ENCODE peak calls at places on chromosome 2, in eight cellular contexts. One of them, this sample, is unnamed.

GRCh38 chr2:214730248-214730647 is 79.2 kb downstream of the BARD1 start:
- DNase-seq in foreskin fibroblast: no peak
- DNase-seq in Kasumi-1: no peak
- DNase-seq in GM23248: no peak
- DNase-seq in T-helper 1 cell: no peak
- DNase-seq in PC-3: no peak
- DNase-seq in NCI-H1694: no peak
- DNase-seq in activated CD8-positive, alpha-beta memory T cell treated with anti-CD3 and anti-CD28 coated beads for 1 hour: no peak
- DNase-seq in this sample: no peak

GRCh38 chr2:207108440-207108839 is 57.3 kb downstream of the KLF7 start:
- DNase-seq in foreskin fibroblast: no peak
- DNase-seq in Kasumi-1: no peak
- DNase-seq in GM23248: no peak
- DNase-seq in T-helper 1 cell: no peak
- DNase-seq in PC-3: no peak
- DNase-seq in NCI-H1694: no peak
- DNase-seq in activated CD8-positive, alpha-beta memory T cell treated with anti-CD3 and anti-CD28 coated beads for 1 hour: no peak
- DNase-seq in this sample: no peak

GRCh38 chr2:154693941-154694340 is 4.6 kb upstream of the KCNJ3 start:
- DNase-seq in foreskin fibroblast: no peak
- DNase-seq in Kasumi-1: no peak
- DNase-seq in GM23248: no peak
- DNase-seq in T-helper 1 cell: no peak
- DNase-seq in PC-3: no peak
- DNase-seq in NCI-H1694: peak
- DNase-seq in activated CD8-positive, alpha-beta memory T cell treated with anti-CD3 and anti-CD28 coated beads for 1 hour: no peak
- DNase-seq in this sample: no peak

GRCh38 chr2:121390082-121390481 is 105.1 kb upstream of the TFCP2L1 start:
- DNase-seq in foreskin fibroblast: peak
- DNase-seq in Kasumi-1: no peak
- DNase-seq in GM23248: no peak
- DNase-seq in T-helper 1 cell: no peak
- DNase-seq in PC-3: no peak
- DNase-seq in NCI-H1694: no peak
- DNase-seq in activated CD8-positive, alpha-beta memory T cell treated with anti-CD3 and anti-CD28 coated beads for 1 hour: no peak
- DNase-seq in this sample: no peak

GRCh38 chr2:220282221-220282620 is 654.8 kb downstream of the SLC4A3 start:
- DNase-seq in foreskin fibroblast: no peak
- DNase-seq in Kasumi-1: no peak
- DNase-seq in GM23248: no peak
- DNase-seq in T-helper 1 cell: no peak
- DNase-seq in PC-3: no peak
- DNase-seq in NCI-H1694: no peak
- DNase-seq in activated CD8-positive, alpha-beta memory T cell treated with anti-CD3 and anti-CD28 coated beads for 1 hour: no peak
- DNase-seq in this sample: no peak

GRCh38 chr2:122748552-122749011 is 993.1 kb downstream of the TSN start:
- DNase-seq in foreskin fibroblast: peak
- DNase-seq in Kasumi-1: no peak
- DNase-seq in GM23248: peak
- DNase-seq in T-helper 1 cell: no peak
- DNase-seq in PC-3: peak
- DNase-seq in NCI-H1694: no peak
- DNase-seq in activated CD8-positive, alpha-beta memory T cell treated with anti-CD3 and anti-CD28 coated beads for 1 hour: no peak
- DNase-seq in this sample: no peak

GRCh38 chr2:238942080-238942761 is 94.3 kb downstream of the TWIST2 start:
- DNase-seq in foreskin fibroblast: no peak
- DNase-seq in Kasumi-1: no peak
- DNase-seq in GM23248: no peak
- DNase-seq in T-helper 1 cell: no peak
- DNase-seq in PC-3: no peak
- DNase-seq in NCI-H1694: no peak
- DNase-seq in activated CD8-positive, alpha-beta memory T cell treated with anti-CD3 and anti-CD28 coated beads for 1 hour: no peak
- DNase-seq in this sample: no peak

GRCh38 chr2:241966671-241967070 is 97.1 kb downstream of the RTP5 start:
- DNase-seq in foreskin fibroblast: no peak
- DNase-seq in Kasumi-1: no peak
- DNase-seq in GM23248: no peak
- DNase-seq in T-helper 1 cell: no peak
- DNase-seq in PC-3: no peak
- DNase-seq in NCI-H1694: no peak
- DNase-seq in activated CD8-positive, alpha-beta memory T cell treated with anti-CD3 and anti-CD28 coated beads for 1 hour: no peak
- DNase-seq in this sample: peak

GRCh38 chr2:15163316-15163715 is 397.8 kb downstream of the NBAS start:
- DNase-seq in foreskin fibroblast: peak
- DNase-seq in Kasumi-1: no peak
- DNase-seq in GM23248: peak
- DNase-seq in T-helper 1 cell: no peak
- DNase-seq in PC-3: no peak
- DNase-seq in NCI-H1694: no peak
- DNase-seq in activated CD8-positive, alpha-beta memory T cell treated with anti-CD3 and anti-CD28 coated beads for 1 hour: no peak
- DNase-seq in this sample: no peak

GRCh38 chr2:18505703-18506341 is 54.6 kb downstream of the RDH14 start:
- DNase-seq in foreskin fibroblast: peak
- DNase-seq in Kasumi-1: no peak
- DNase-seq in GM23248: no peak
- DNase-seq in T-helper 1 cell: no peak
- DNase-seq in PC-3: no peak
- DNase-seq in NCI-H1694: no peak
- DNase-seq in activated CD8-positive, alpha-beta memory T cell treated with anti-CD3 and anti-CD28 coated beads for 1 hour: no peak
- DNase-seq in this sample: no peak

GRCh38 chr2:237964578-237965404 is 2.0 kb upstream of the UBE2F start:
- DNase-seq in foreskin fibroblast: peak
- DNase-seq in Kasumi-1: no peak
- DNase-seq in GM23248: peak
- DNase-seq in T-helper 1 cell: no peak
- DNase-seq in PC-3: peak
- DNase-seq in NCI-H1694: no peak
- DNase-seq in activated CD8-positive, alpha-beta memory T cell treated with anti-CD3 and anti-CD28 coated beads for 1 hour: no peak
- DNase-seq in this sample: no peak

GRCh38 chr2:11342561-11343343 is 1.7 kb downstream of the ROCK2 start:
- DNase-seq in foreskin fibroblast: peak
- DNase-seq in Kasumi-1: peak
- DNase-seq in GM23248: peak
- DNase-seq in T-helper 1 cell: no peak
- DNase-seq in PC-3: peak
- DNase-seq in NCI-H1694: peak
- DNase-seq in activated CD8-positive, alpha-beta memory T cell treated with anti-CD3 and anti-CD28 coated beads for 1 hour: no peak
- DNase-seq in this sample: peak

GRCh38 chr2:76953733-76954347 is 568.3 kb downstream of the LRRTM4 start:
- DNase-seq in foreskin fibroblast: no peak
- DNase-seq in Kasumi-1: peak
- DNase-seq in GM23248: peak
- DNase-seq in T-helper 1 cell: no peak
- DNase-seq in PC-3: peak
- DNase-seq in NCI-H1694: peak
- DNase-seq in activated CD8-positive, alpha-beta memory T cell treated with anti-CD3 and anti-CD28 coated beads for 1 hour: no peak
- DNase-seq in this sample: peak

GRCh38 chr2:29664578-29664977 is 256.8 kb downstream of the ALK start:
- DNase-seq in foreskin fibroblast: no peak
- DNase-seq in Kasumi-1: no peak
- DNase-seq in GM23248: no peak
- DNase-seq in T-helper 1 cell: no peak
- DNase-seq in PC-3: no peak
- DNase-seq in NCI-H1694: no peak
- DNase-seq in activated CD8-positive, alpha-beta memory T cell treated with anti-CD3 and anti-CD28 coated beads for 1 hour: no peak
- DNase-seq in this sample: no peak

GRCh38 chr2:228377533-228377932 is 196.0 kb upstream of the SPHKAP start:
- DNase-seq in foreskin fibroblast: no peak
- DNase-seq in Kasumi-1: peak
- DNase-seq in GM23248: no peak
- DNase-seq in T-helper 1 cell: no peak
- DNase-seq in PC-3: no peak
- DNase-seq in NCI-H1694: no peak
- DNase-seq in activated CD8-positive, alpha-beta memory T cell treated with anti-CD3 and anti-CD28 coated beads for 1 hour: no peak
- DNase-seq in this sample: no peak

GRCh38 chr2:112706170-112706664 is 14.6 kb upstream of the NT5DC4 start:
- DNase-seq in foreskin fibroblast: no peak
- DNase-seq in Kasumi-1: peak
- DNase-seq in GM23248: peak
- DNase-seq in T-helper 1 cell: no peak
- DNase-seq in PC-3: peak
- DNase-seq in NCI-H1694: no peak
- DNase-seq in activated CD8-positive, alpha-beta memory T cell treated with anti-CD3 and anti-CD28 coated beads for 1 hour: no peak
- DNase-seq in this sample: no peak

GRCh38 chr2:52117299-52117698 is 1085.4 kb upstream of the NRXN1 start:
- DNase-seq in foreskin fibroblast: peak
- DNase-seq in Kasumi-1: no peak
- DNase-seq in GM23248: peak
- DNase-seq in T-helper 1 cell: no peak
- DNase-seq in PC-3: peak
- DNase-seq in NCI-H1694: no peak
- DNase-seq in activated CD8-positive, alpha-beta memory T cell treated with anti-CD3 and anti-CD28 coated beads for 1 hour: no peak
- DNase-seq in this sample: no peak

GRCh38 chr2:42934568-42935258 is 142.3 kb upstream of the HAAO start:
- DNase-seq in foreskin fibroblast: no peak
- DNase-seq in Kasumi-1: no peak
- DNase-seq in GM23248: no peak
- DNase-seq in T-helper 1 cell: no peak
- DNase-seq in PC-3: no peak
- DNase-seq in NCI-H1694: no peak
- DNase-seq in activated CD8-positive, alpha-beta memory T cell treated with anti-CD3 and anti-CD28 coated beads for 1 hour: no peak
- DNase-seq in this sample: no peak

GRCh38 chr2:86414996-86415395 is 26.2 kb upstream of the KDM3A start:
- DNase-seq in foreskin fibroblast: no peak
- DNase-seq in Kasumi-1: no peak
- DNase-seq in GM23248: no peak
- DNase-seq in T-helper 1 cell: no peak
- DNase-seq in PC-3: no peak
- DNase-seq in NCI-H1694: peak
- DNase-seq in activated CD8-positive, alpha-beta memory T cell treated with anti-CD3 and anti-CD28 coated beads for 1 hour: no peak
- DNase-seq in this sample: no peak

GRCh38 chr2:214706986-214707385 is 102.5 kb downstream of the BARD1 start:
- DNase-seq in foreskin fibroblast: no peak
- DNase-seq in Kasumi-1: no peak
- DNase-seq in GM23248: no peak
- DNase-seq in T-helper 1 cell: no peak
- DNase-seq in PC-3: no peak
- DNase-seq in NCI-H1694: no peak
- DNase-seq in activated CD8-positive, alpha-beta memory T cell treated with anti-CD3 and anti-CD28 coated beads for 1 hour: no peak
- DNase-seq in this sample: no peak

GRCh38 chr2:44705851-44706555 is 235.5 kb upstream of the SIX3 start:
- DNase-seq in foreskin fibroblast: no peak
- DNase-seq in Kasumi-1: no peak
- DNase-seq in GM23248: no peak
- DNase-seq in T-helper 1 cell: no peak
- DNase-seq in PC-3: no peak
- DNase-seq in NCI-H1694: no peak
- DNase-seq in activated CD8-positive, alpha-beta memory T cell treated with anti-CD3 and anti-CD28 coated beads for 1 hour: no peak
- DNase-seq in this sample: no peak

GRCh38 chr2:150099805-150100204 is 387.7 kb downstream of the RND3 start:
- DNase-seq in foreskin fibroblast: no peak
- DNase-seq in Kasumi-1: no peak
- DNase-seq in GM23248: no peak
- DNase-seq in T-helper 1 cell: no peak
- DNase-seq in PC-3: no peak
- DNase-seq in NCI-H1694: no peak
- DNase-seq in activated CD8-positive, alpha-beta memory T cell treated with anti-CD3 and anti-CD28 coated beads for 1 hour: no peak
- DNase-seq in this sample: no peak

GRCh38 chr2:48205137-48205798 is 299.0 kb upstream of the FBXO11 start:
- DNase-seq in foreskin fibroblast: peak
- DNase-seq in Kasumi-1: no peak
- DNase-seq in GM23248: peak
- DNase-seq in T-helper 1 cell: no peak
- DNase-seq in PC-3: no peak
- DNase-seq in NCI-H1694: no peak
- DNase-seq in activated CD8-positive, alpha-beta memory T cell treated with anti-CD3 and anti-CD28 coated beads for 1 hour: no peak
- DNase-seq in this sample: no peak

GRCh38 chr2:137228566-137228965 is 463.2 kb downstream of the THSD7B start:
- DNase-seq in foreskin fibroblast: peak
- DNase-seq in Kasumi-1: no peak
- DNase-seq in GM23248: peak
- DNase-seq in T-helper 1 cell: no peak
- DNase-seq in PC-3: peak
- DNase-seq in NCI-H1694: no peak
- DNase-seq in activated CD8-positive, alpha-beta memory T cell treated with anti-CD3 and anti-CD28 coated beads for 1 hour: no peak
- DNase-seq in this sample: no peak

GRCh38 chr2:17242813-17243485 is 275.3 kb downstream of the RAD51AP2 start:
- DNase-seq in foreskin fibroblast: no peak
- DNase-seq in Kasumi-1: peak
- DNase-seq in GM23248: no peak
- DNase-seq in T-helper 1 cell: no peak
- DNase-seq in PC-3: no peak
- DNase-seq in NCI-H1694: no peak
- DNase-seq in activated CD8-positive, alpha-beta memory T cell treated with anti-CD3 and anti-CD28 coated beads for 1 hour: no peak
- DNase-seq in this sample: no peak

GRCh38 chr2:119366161-119366648 is 429 bp downstream of the C2orf76 start:
- DNase-seq in foreskin fibroblast: peak
- DNase-seq in Kasumi-1: no peak
- DNase-seq in GM23248: peak
- DNase-seq in T-helper 1 cell: no peak
- DNase-seq in PC-3: peak
- DNase-seq in NCI-H1694: no peak
- DNase-seq in activated CD8-positive, alpha-beta memory T cell treated with anti-CD3 and anti-CD28 coated beads for 1 hour: no peak
- DNase-seq in this sample: peak

GRCh38 chr2:240711701-240712100 is 20.0 kb downstream of the AQP12A start:
- DNase-seq in foreskin fibroblast: no peak
- DNase-seq in Kasumi-1: no peak
- DNase-seq in GM23248: no peak
- DNase-seq in T-helper 1 cell: peak
- DNase-seq in PC-3: no peak
- DNase-seq in NCI-H1694: no peak
- DNase-seq in activated CD8-positive, alpha-beta memory T cell treated with anti-CD3 and anti-CD28 coated beads for 1 hour: no peak
- DNase-seq in this sample: no peak

GRCh38 chr2:29703336-29703735 is 218.1 kb downstream of the ALK start:
- DNase-seq in foreskin fibroblast: no peak
- DNase-seq in Kasumi-1: no peak
- DNase-seq in GM23248: no peak
- DNase-seq in T-helper 1 cell: no peak
- DNase-seq in PC-3: no peak
- DNase-seq in NCI-H1694: no peak
- DNase-seq in activated CD8-positive, alpha-beta memory T cell treated with anti-CD3 and anti-CD28 coated beads for 1 hour: no peak
- DNase-seq in this sample: no peak

GRCh38 chr2:109494842-109495241 is 118.9 kb downstream of the SEPTIN10 start:
- DNase-seq in foreskin fibroblast: no peak
- DNase-seq in Kasumi-1: no peak
- DNase-seq in GM23248: peak
- DNase-seq in T-helper 1 cell: no peak
- DNase-seq in PC-3: no peak
- DNase-seq in NCI-H1694: no peak
- DNase-seq in activated CD8-positive, alpha-beta memory T cell treated with anti-CD3 and anti-CD28 coated beads for 1 hour: no peak
- DNase-seq in this sample: no peak

GRCh38 chr2:148614024-148614331 is 30.6 kb upstream of the EPC2 start:
- DNase-seq in foreskin fibroblast: peak
- DNase-seq in Kasumi-1: no peak
- DNase-seq in GM23248: no peak
- DNase-seq in T-helper 1 cell: no peak
- DNase-seq in PC-3: peak
- DNase-seq in NCI-H1694: no peak
- DNase-seq in activated CD8-positive, alpha-beta memory T cell treated with anti-CD3 and anti-CD28 coated beads for 1 hour: no peak
- DNase-seq in this sample: no peak

GRCh38 chr2:9144617-9145016 is 62.0 kb upstream of the ASAP2 start:
- DNase-seq in foreskin fibroblast: peak
- DNase-seq in Kasumi-1: no peak
- DNase-seq in GM23248: no peak
- DNase-seq in T-helper 1 cell: no peak
- DNase-seq in PC-3: no peak
- DNase-seq in NCI-H1694: no peak
- DNase-seq in activated CD8-positive, alpha-beta memory T cell treated with anti-CD3 and anti-CD28 coated beads for 1 hour: no peak
- DNase-seq in this sample: no peak

GRCh38 chr2:201264472-201265173 is 4.3 kb downstream of the CASP8 start:
- DNase-seq in foreskin fibroblast: no peak
- DNase-seq in Kasumi-1: no peak
- DNase-seq in GM23248: peak
- DNase-seq in T-helper 1 cell: no peak
- DNase-seq in PC-3: no peak
- DNase-seq in NCI-H1694: no peak
- DNase-seq in activated CD8-positive, alpha-beta memory T cell treated with anti-CD3 and anti-CD28 coated beads for 1 hour: no peak
- DNase-seq in this sample: no peak

GRCh38 chr2:72427022-72427861 is 279.6 kb upstream of the CYP26B1 start:
- DNase-seq in foreskin fibroblast: no peak
- DNase-seq in Kasumi-1: no peak
- DNase-seq in GM23248: no peak
- DNase-seq in T-helper 1 cell: no peak
- DNase-seq in PC-3: no peak
- DNase-seq in NCI-H1694: no peak
- DNase-seq in activated CD8-positive, alpha-beta memory T cell treated with anti-CD3 and anti-CD28 coated beads for 1 hour: no peak
- DNase-seq in this sample: no peak

This sample was measured in OCI-LY7.